ENCODE peak calls at places on chromosomes 2 and 18, in five cellular contexts. R is GM23248, U is hepatocyte, O is neural progenitor cell, A is HCT116. C is an unnamed sample.

GRCh38 chr2:78476619-78477229 is 548.8 kb upstream of the REG3G start:
- DNase-seq in R (no peak), A (no peak), U (no peak), O (no peak), C (no peak)

GRCh38 chr2:147110317-147110716 is 734.5 kb upstream of the ACVR2A start:
- DNase-seq in O (peak), U (no peak), R (peak), A (no peak), C (no peak)

GRCh38 chr2:219571311-219572236 is at the start of gene OBSL1:
- DNase-seq in U (peak), O (peak), R (peak), A (no peak), C (peak)

GRCh38 chr2:65320042-65320711 is 92.5 kb downstream of the ACTR2 start:
- DNase-seq in O (no peak), R (peak), A (peak), U (peak), C (peak)

GRCh38 chr2:99337931-99338580 is 867 bp downstream of the EIF5B start:
- DNase-seq in A (no peak), U (no peak), O (peak), R (peak), C (peak)

GRCh38 chr2:138723588-138723987 is 56.6 kb downstream of the NXPH2 start:
- DNase-seq in U (no peak), A (no peak), R (no peak), O (no peak), C (no peak)

GRCh38 chr2:202037086-202037485 is 3.4 kb downstream of the FZD7 start:
- DNase-seq in O (peak), R (peak), A (no peak), U (no peak), C (no peak)

GRCh38 chr2:72712304-72712703 is 113.5 kb downstream of the EXOC6B start:
- DNase-seq in A (no peak), R (no peak), U (no peak), O (no peak), C (no peak)

GRCh38 chr2:161273038-161273760 is 35.0 kb upstream of the PSMD14 start:
- DNase-seq in A (peak), R (peak), O (peak), U (peak), C (peak)

GRCh38 chr2:101418704-101419663 is 31.7 kb upstream of the CREG2 start:
- DNase-seq in O (peak), A (peak), U (peak), R (peak), C (peak)

GRCh38 chr2:147623328-147623727 is 221.5 kb upstream of the ACVR2A start:
- DNase-seq in A (no peak), U (no peak), O (no peak), R (no peak), C (peak)

GRCh38 chr18:54716586-54716985 is 111.7 kb upstream of the RAB27B start:
- DNase-seq in U (no peak), R (no peak), A (no peak), O (no peak), C (no peak)

GRCh38 chr2:230202430-230203109 is 17.2 kb downstream of the SP110 start:
- DNase-seq in O (no peak), R (no peak), A (no peak), U (no peak), C (no peak)

GRCh38 chr2:3631851-3632659 is 25.9 kb upstream of the ALLC start:
- DNase-seq in A (no peak), O (no peak), U (no peak), R (no peak), C (no peak)

GRCh38 chr2:24853996-24854395 is 60.8 kb downstream of the CENPO start:
- DNase-seq in A (no peak), R (no peak), U (no peak), O (no peak), C (no peak)

GRCh38 chr2:58562281-58562680 is 321.2 kb upstream of the FANCL start:
- DNase-seq in R (peak), A (no peak), U (no peak), O (no peak), C (peak)

GRCh38 chr2:120704696-120705095 is 31.0 kb upstream of the GLI2 start:
- DNase-seq in R (no peak), O (no peak), A (no peak), U (no peak), C (peak)

GRCh38 chr2:208195477-208195876 is 5.6 kb upstream of the C2orf80 start:
- DNase-seq in A (no peak), U (no peak), R (peak), O (no peak), C (no peak)

GRCh38 chr2:203706403-203706802 is at the start of gene CD28:
- DNase-seq in R (no peak), A (no peak), O (no peak), U (no peak), C (no peak)

GRCh38 chr2:172736419-172737174 is 952 bp downstream of the RAPGEF4 start:
- DNase-seq in O (peak), R (no peak), U (no peak), A (no peak), C (no peak)

DNA sequence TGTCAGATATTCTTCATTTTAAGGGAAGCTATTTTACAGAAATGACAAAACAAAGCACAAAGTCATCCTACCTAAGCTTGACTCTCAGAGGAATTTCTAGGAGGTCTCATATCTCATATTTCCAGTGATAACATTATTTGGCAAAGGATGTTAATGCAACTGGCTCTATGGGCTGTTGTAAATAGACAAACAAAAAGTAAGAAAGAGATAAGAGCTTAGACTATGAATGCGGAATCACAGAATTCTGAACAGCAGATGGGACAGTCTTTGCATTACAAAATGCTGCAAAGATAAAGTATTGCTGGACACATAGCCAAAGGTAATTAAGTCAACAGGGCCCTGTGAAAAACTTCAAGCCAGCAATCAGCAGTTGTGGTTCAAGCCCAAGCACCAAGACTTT is 23.9 kb downstream of the PIAS2 start:
- DNase-seq in R (no peak), U (no peak), A (no peak), O (no peak), C (no peak)
- H2AFZ ChIP-seq in R (no peak), U (no peak), A (no peak), O (no peak), C (no peak)

GRCh38 chr2:151978709-151979108 is 120.1 kb downstream of the CACNB4 start:
- DNase-seq in R (no peak), U (no peak), A (no peak), O (no peak), C (no peak)
- TF ChIP-seq EZH2 in R (no peak), U (no peak), A (no peak), O (no peak), C (no peak)

GRCh38 chr2:584863-585823 is 92.1 kb downstream of the TMEM18 start:
- DNase-seq in R (no peak), U (no peak), O (peak), A (no peak), C (peak)
- TF ChIP-seq EZH2phosphoT487 in R (no peak), U (no peak), O (no peak), A (no peak), C (no peak)

DNA sequence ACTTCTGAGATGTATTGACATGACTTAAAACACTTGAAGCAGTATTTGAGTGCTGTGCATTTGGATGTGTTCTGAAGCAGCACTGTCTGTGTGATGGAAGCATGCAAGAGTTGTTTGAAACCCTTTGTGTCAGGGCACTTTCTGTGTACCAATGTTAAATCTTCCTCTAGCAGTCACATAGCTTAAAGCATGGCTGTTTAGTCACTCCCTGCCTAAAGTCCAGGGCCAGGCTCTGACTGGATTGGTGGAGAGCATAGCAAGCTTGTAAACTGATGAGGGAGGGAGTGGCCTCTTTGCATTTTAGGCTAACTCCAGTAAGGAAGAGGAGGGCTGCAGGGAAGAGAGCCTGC is 73.5 kb downstream of the MYO1B start:
- DNase-seq in R (peak), U (peak), O (peak), A (peak), C (peak)
- H2AFZ ChIP-seq in R (no peak), U (no peak), O (no peak), A (no peak), C (no peak)

GRCh38 chr2:23478087-23478932 is 93.3 kb downstream of the KLHL29 start:
- DNase-seq in A (no peak), R (no peak), U (no peak), O (peak), C (no peak)
- TF ChIP-seq EZH2 in A (no peak), R (no peak), U (no peak), O (no peak), C (no peak)

DNA sequence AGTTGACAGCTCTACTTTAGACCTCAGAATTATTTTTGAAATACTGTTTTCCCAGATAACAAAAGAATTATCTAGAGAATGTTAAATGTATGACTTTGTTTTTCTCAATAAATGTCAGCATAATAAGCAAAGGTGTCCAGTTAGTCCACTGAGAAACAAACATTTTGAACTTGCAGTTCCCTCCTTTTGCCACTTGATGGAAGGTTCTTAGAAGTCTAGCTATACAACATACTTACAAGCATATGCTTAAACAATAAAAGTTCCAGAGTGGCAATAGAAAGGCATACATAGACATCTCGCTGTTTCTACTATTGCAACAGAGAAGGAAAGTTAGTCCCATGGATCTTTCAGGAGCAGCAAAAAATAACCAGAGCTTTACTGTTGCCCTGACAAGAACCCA is 11.8 kb downstream of the NDUFA10 start:
- DNase-seq in R (peak), A (no peak), O (no peak), U (peak), C (peak)
- TF ChIP-seq EZH2phosphoT487 in R (no peak), A (no peak), O (no peak), U (no peak), C (no peak)

DNA sequence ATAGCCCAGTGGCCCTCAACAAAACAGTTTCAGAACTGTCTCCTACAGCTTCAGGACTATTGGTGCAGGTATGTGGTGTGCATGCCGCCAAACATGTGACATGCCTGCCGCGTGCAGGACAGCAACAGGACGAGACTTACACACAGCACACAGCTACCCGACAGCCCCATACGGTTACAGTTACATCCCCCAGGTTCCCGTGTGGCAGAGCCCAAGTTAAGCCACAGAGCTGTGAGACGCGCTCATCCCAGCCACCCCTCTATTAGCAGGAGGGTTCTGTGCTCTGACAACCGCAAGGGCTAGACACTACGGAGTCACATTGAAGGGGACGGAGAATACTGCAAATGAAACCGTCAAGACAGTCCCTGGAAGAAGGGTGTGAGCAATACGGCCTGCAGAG is 16.4 kb upstream of the TUBB6 start:
- DNase-seq in A (no peak), U (no peak), O (no peak), R (no peak), C (no peak)
- H2AFZ ChIP-seq in A (no peak), U (no peak), O (no peak), R (no peak), C (no peak)